ENCODE peak calls at places on chromosomes 11 and 22, in five cellular contexts. C, O, V, E and Z are unnamed samples.
A peak's percentile ranks its signal among the peaks of the same experiment; 100 is the strongest.

GRCh38 chr11:46066335-46066734 is 54.9 kb downstream of the PHF21A start:
- DNase-seq in E (no peak), O (no peak), C (no peak), V (no peak), Z (no peak)

GRCh38 chr11:32838505-32839274 is 9.0 kb downstream of the PRRG4 start:
- DNase-seq in E (no peak), V (no peak), O (no peak), C (no peak), Z (no peak)

GRCh38 chr22:27405672-27406388 is 395.7 kb downstream of the MN1 start:
- DNase-seq in O (peak; percentile 62), C (no peak), E (peak; percentile 82), V (peak; percentile 16), Z (peak; percentile 85)

GRCh38 chr11:94678236-94678635 is 89.9 kb upstream of the AMOTL1 start:
- DNase-seq in O (no peak), E (no peak), C (no peak), V (no peak), Z (no peak)

GRCh38 chr22:40015346-40015976 is 20.7 kb downstream of the FAM83F start:
- DNase-seq in O (no peak), E (no peak), C (no peak), V (no peak), Z (no peak)

GRCh38 chr22:49086606-49087157 is 741.0 kb downstream of the BRD1 start:
- DNase-seq in C (no peak), E (no peak), O (no peak), V (no peak), Z (no peak)

GRCh38 chr11:77201991-77202841 is 74.2 kb downstream of the MYO7A start:
- DNase-seq in O (no peak), C (no peak), V (no peak), E (no peak), Z (no peak)

GRCh38 chr11:73950869-73951710 is at the start of gene DNAJB13:
- DNase-seq in E (peak; percentile 72), V (peak; percentile 77), O (peak; percentile 79), C (peak; percentile 23), Z (peak; percentile 78)

GRCh38 chr11:94706211-94706610 is 61.9 kb upstream of the AMOTL1 start:
- DNase-seq in E (no peak), O (no peak), C (no peak), V (no peak), Z (no peak)

GRCh38 chr11:17401316-17401715 is 12.9 kb upstream of the KCNJ11 start:
- DNase-seq in O (no peak), V (no peak), C (no peak), E (no peak), Z (no peak)

GRCh38 chr11:531826-532511 is 3.4 kb downstream of the HRAS start:
- DNase-seq in O (no peak), E (no peak), V (no peak), C (no peak), Z (no peak)

GRCh38 chr11:533049-533585 is 2.3 kb downstream of the HRAS start:
- DNase-seq in E (no peak), O (no peak), V (no peak), C (no peak), Z (no peak)

GRCh38 chr11:532512-533048 is 2.8 kb downstream of the HRAS start:
- DNase-seq in E (no peak), V (no peak), O (no peak), C (no peak), Z (no peak)

GRCh38 chr11:529740-530411 is 5.5 kb downstream of the HRAS start:
- DNase-seq in O (no peak), V (no peak), E (no peak), C (no peak), Z (no peak)

DNA sequence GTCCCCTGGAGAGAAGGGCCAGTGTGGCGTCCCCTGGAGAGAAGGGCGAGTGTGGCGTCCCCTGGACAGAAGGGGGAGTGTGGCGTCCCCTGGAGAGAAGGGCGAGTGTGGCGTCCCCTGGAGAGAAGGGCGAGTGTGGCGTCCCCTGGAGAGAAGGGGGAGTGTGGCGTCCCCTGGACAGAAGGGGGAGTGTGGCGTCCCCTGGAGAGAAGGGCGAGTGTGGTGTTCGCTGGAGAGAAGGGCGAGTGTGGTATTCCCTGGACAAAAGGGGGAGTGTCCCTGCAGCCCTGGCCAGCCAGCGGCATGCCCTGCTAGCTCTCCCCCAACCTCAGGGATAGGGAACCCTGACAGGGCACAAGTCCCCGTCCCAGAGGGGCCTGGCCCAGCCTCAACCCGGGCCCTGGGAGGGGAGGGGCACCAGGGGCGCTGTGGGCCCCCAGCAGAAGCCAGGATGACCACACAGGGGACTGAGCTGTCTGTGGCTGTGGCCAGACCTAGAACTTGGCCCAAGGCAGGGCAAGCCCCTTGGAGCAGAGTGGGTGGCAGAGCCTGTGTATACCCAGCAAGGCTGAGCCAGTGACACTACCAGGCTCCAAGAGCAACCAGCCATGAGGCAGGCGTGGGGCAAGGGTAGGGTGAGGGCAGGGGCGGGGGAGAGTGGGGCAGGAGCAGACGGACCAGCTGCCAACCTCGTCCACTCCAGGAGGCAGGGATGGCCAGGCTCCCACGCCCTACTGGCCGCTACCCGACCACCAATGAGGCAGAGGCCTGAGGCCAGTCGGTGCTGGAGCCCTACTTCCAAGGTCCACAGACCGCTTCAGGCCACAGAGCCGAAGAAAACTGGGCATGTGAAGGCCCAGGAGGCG is 4.2 kb downstream of the HRAS start:
- DNase-seq in C (no peak), V (no peak), E (no peak), O (no peak), Z (no peak)
- TF ChIP-seq FOXM1 in C (no peak), V (no peak), E (no peak), O (no peak), Z (no peak)

GRCh38 chr22:21099578-21099977 is 53.8 kb downstream of the LRRC74B start:
- DNase-seq in C (no peak), V (no peak), E (no peak), O (no peak), Z (no peak)
- TF ChIP-seq FOXM1 in C (no peak), V (no peak), E (no peak), O (no peak), Z (no peak)

DNA sequence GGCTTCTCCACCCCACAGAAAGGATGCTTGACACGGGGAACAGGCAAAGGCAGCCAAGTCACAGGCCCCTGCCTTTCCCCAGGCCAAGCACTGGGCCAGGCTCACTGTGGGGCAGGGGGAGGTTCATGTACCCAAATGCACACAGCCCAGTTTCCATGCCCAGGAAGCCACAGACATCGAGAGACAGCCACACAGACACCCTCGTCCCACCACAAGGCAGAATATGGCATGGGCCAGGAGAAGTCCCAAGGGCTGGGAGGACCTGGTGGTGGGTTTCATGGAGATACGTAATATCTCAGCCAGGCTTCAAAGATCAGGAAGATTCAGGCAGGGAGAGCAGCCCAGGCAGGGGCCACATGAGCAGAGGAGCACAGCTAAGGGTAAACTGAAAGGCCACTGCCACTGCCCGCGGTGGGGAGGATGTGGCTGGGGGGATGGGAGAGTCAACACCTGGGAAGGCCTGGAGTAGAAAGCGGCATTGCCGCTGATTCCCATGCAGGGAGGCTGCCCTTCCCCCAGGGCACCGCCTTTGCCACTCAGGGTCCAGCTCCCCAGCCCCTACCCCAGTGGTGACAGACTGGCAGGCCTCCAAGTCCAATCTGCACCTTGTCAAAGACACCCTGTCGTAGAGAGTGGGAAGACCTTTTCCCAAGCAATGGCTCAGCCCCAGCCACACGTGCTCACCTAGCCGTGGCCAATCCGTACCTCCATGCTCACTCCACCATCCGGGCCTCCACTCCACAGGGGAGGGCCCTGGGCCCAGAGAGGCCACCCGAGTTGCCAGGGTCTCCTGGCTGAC is 2.4 kb upstream of the MFNG start:
- DNase-seq in E (no peak), V (peak; percentile 62), C (no peak), O (no peak), Z (no peak)
- TF ChIP-seq FOXM1 in E (no peak), V (no peak), C (no peak), O (no peak), Z (no peak)

GRCh38 chr22:17083811-17084540 is 824 bp upstream of the IL17RA start:
- DNase-seq in V (no peak), O (no peak), E (no peak), C (no peak), Z (no peak)
- TF ChIP-seq FOXM1 in V (no peak), O (no peak), E (no peak), C (no peak), Z (no peak)

GRCh38 chr11:118080296-118080695 is 3.4 kb downstream of the TMPRSS4 start:
- DNase-seq in V (no peak), C (no peak), E (no peak), O (no peak), Z (no peak)

GRCh38 chr11:118082880-118083543 is 3.8 kb downstream of the SMIM35 start:
- DNase-seq in O (peak; percentile 38), C (no peak), E (no peak), V (no peak), Z (no peak)

GRCh38 chr11:118078972-118079411 is 2.1 kb downstream of the TMPRSS4 start:
- DNase-seq in O (no peak), E (no peak), C (no peak), V (no peak), Z (no peak)

GRCh38 chr11:118079507-118079906 is 2.6 kb downstream of the TMPRSS4 start:
- DNase-seq in C (no peak), V (no peak), E (no peak), O (no peak), Z (no peak)

GRCh38 chr11:118081241-118081958 is 4.5 kb downstream of the TMPRSS4 start:
- DNase-seq in C (no peak), E (no peak), O (no peak), V (no peak), Z (no peak)
- TF ChIP-seq FOXM1 in C (no peak), E (no peak), O (no peak), V (no peak), Z (no peak)

GRCh38 chr11:44698228-44698923 is 28.4 kb upstream of the TSPAN18 start:
- DNase-seq in O (no peak), C (no peak), V (no peak), E (no peak), Z (no peak)
- TF ChIP-seq FOXM1 in O (no peak), C (no peak), V (no peak), E (no peak), Z (no peak)

GRCh38 chr11:18844753-18845367 is 53.3 kb upstream of the PTPN5 start:
- DNase-seq in V (peak; percentile 37), C (no peak), E (peak; percentile 40), O (peak; percentile 32), Z (peak; percentile 51)
- TF ChIP-seq FOXM1 in V (no peak), C (no peak), E (no peak), O (no peak), Z (no peak)

DNA sequence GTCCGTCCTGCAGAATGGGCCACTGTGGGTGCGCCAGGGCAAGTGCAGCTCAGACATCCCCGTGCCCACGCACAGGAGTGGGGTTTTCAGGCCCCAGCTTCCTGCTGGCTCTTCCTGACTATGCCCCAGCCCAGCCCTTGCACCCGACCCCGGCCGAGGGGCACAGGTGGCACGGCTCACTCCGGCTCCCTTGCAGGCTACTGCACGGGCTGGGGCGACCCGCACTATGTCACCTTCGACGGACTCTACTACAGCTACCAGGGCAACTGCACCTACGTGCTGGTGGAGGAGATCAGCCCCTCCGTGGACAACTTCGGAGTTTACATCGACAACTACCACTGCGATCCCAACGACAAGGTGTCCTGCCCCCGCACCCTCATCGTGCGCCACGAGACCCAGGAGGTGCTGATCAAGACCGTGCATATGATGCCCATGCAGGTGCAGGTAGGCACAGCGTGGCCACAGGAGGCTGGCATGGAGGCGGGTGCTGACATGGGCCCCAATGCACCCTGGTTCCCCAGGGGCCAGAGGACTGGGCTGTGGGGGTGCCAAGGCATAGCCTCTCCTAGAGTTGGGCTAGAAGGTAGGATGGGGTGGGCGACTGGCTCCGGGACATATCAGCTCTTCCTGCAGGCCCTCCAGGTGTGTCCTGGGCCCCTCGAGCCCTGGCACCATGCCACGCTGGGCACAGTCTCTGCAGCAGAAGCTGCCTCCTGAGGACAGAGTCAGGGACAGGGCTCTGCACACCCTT is 27.7 kb downstream of the MUC2 start:
- DNase-seq in C (no peak), O (no peak), E (no peak), V (no peak), Z (no peak)
- TF ChIP-seq FOXM1 in C (no peak), O (no peak), E (no peak), V (no peak), Z (no peak)